ENCODE peak calls at places on chromosomes 12 and 14, in nine cellular contexts. One of them, this sample, is unnamed.
A peak's percentile ranks its signal among the peaks of the same experiment; 100 is the strongest.

GRCh38 chr12:113727651-113728061 is 238.5 kb downstream of the RBM19 start:
- DNase-seq in AG10803: peak; percentile 74
- DNase-seq in heart right ventricle: no peak
- DNase-seq in GM23338: no peak
- DNase-seq in A549: peak; percentile 71
- DNase-seq in mammary epithelial cell: peak; percentile 22
- DNase-seq in astrocyte of the spinal cord: no peak
- DNase-seq in CD8-positive, alpha-beta T cell: no peak
- DNase-seq in lung: no peak
- DNase-seq in this sample: no peak

GRCh38 chr12:41188058-41188840 is at the start of gene PDZRN4:
- DNase-seq in lung: no peak
- DNase-seq in mammary epithelial cell: peak; percentile 3
- DNase-seq in astrocyte of the spinal cord: no peak
- DNase-seq in AG10803: no peak
- DNase-seq in A549: no peak
- DNase-seq in GM23338: peak; percentile 71
- DNase-seq in heart right ventricle: no peak
- DNase-seq in CD8-positive, alpha-beta T cell: no peak
- DNase-seq in this sample: peak; percentile 69

GRCh38 chr14:39264558-39264957 is 30.8 kb downstream of the MIA2 start:
- DNase-seq in lung: no peak
- DNase-seq in mammary epithelial cell: no peak
- DNase-seq in GM23338: no peak
- DNase-seq in astrocyte of the spinal cord: no peak
- DNase-seq in A549: no peak
- DNase-seq in heart right ventricle: no peak
- DNase-seq in CD8-positive, alpha-beta T cell: no peak
- DNase-seq in AG10803: no peak
- DNase-seq in this sample: no peak

GRCh38 chr12:14885718-14886201 is at the start of gene MGP:
- DNase-seq in lung: peak; percentile 38
- DNase-seq in A549: no peak
- DNase-seq in CD8-positive, alpha-beta T cell: no peak
- DNase-seq in mammary epithelial cell: peak; percentile 43
- DNase-seq in AG10803: peak; percentile 24
- DNase-seq in GM23338: no peak
- DNase-seq in heart right ventricle: peak; percentile 71
- DNase-seq in astrocyte of the spinal cord: peak; percentile 63
- DNase-seq in this sample: peak; percentile 90

GRCh38 chr12:114476159-114476558 is 70.2 kb upstream of the TBX5 start:
- DNase-seq in A549: no peak
- DNase-seq in GM23338: peak; percentile 62
- DNase-seq in heart right ventricle: no peak
- DNase-seq in AG10803: peak; percentile 60
- DNase-seq in CD8-positive, alpha-beta T cell: no peak
- DNase-seq in astrocyte of the spinal cord: peak; percentile 9
- DNase-seq in mammary epithelial cell: peak; percentile 1
- DNase-seq in lung: no peak
- DNase-seq in this sample: no peak

GRCh38 chr14:95291859-95292542 is 27.7 kb downstream of the CLMN start:
- DNase-seq in lung: no peak
- DNase-seq in mammary epithelial cell: peak; percentile 75
- DNase-seq in AG10803: peak; percentile 30
- DNase-seq in CD8-positive, alpha-beta T cell: no peak
- DNase-seq in astrocyte of the spinal cord: peak; percentile 73
- DNase-seq in A549: no peak
- DNase-seq in GM23338: no peak
- DNase-seq in heart right ventricle: peak; percentile 88
- DNase-seq in this sample: peak; percentile 75

GRCh38 chr14:96078687-96079016 is 39.5 kb downstream of the C14orf132 start:
- DNase-seq in AG10803: no peak
- DNase-seq in astrocyte of the spinal cord: no peak
- DNase-seq in mammary epithelial cell: no peak
- DNase-seq in A549: no peak
- DNase-seq in lung: no peak
- DNase-seq in heart right ventricle: no peak
- DNase-seq in GM23338: no peak
- DNase-seq in CD8-positive, alpha-beta T cell: no peak
- DNase-seq in this sample: no peak

GRCh38 chr12:1594045-1594294 is 411 bp downstream of the FBXL14 start:
- DNase-seq in GM23338: peak; percentile 75
- DNase-seq in CD8-positive, alpha-beta T cell: no peak
- DNase-seq in lung: no peak
- DNase-seq in heart right ventricle: peak; percentile 71
- DNase-seq in mammary epithelial cell: peak; percentile 66
- DNase-seq in AG10803: peak; percentile 67
- DNase-seq in A549: peak; percentile 28
- DNase-seq in astrocyte of the spinal cord: peak; percentile 65
- DNase-seq in this sample: no peak

GRCh38 chr12:2256915-2257314 is 204.1 kb downstream of the CACNA1C start:
- DNase-seq in astrocyte of the spinal cord: peak; percentile 50
- DNase-seq in mammary epithelial cell: no peak
- DNase-seq in CD8-positive, alpha-beta T cell: no peak
- DNase-seq in lung: no peak
- DNase-seq in GM23338: no peak
- DNase-seq in heart right ventricle: no peak
- DNase-seq in AG10803: peak; percentile 39
- DNase-seq in A549: no peak
- DNase-seq in this sample: no peak

GRCh38 chr12:3771853-3772252 is 18.9 kb upstream of the CRACR2A start:
- DNase-seq in GM23338: no peak
- DNase-seq in astrocyte of the spinal cord: no peak
- DNase-seq in A549: no peak
- DNase-seq in AG10803: no peak
- DNase-seq in heart right ventricle: peak; percentile 49
- DNase-seq in lung: no peak
- DNase-seq in CD8-positive, alpha-beta T cell: no peak
- DNase-seq in mammary epithelial cell: no peak
- DNase-seq in this sample: no peak

GRCh38 chr14:54632452-54632851 is 65.5 kb downstream of the SAMD4A start:
- DNase-seq in GM23338: no peak
- DNase-seq in A549: no peak
- DNase-seq in CD8-positive, alpha-beta T cell: no peak
- DNase-seq in lung: no peak
- DNase-seq in heart right ventricle: no peak
- DNase-seq in mammary epithelial cell: no peak
- DNase-seq in AG10803: no peak
- DNase-seq in astrocyte of the spinal cord: no peak
- DNase-seq in this sample: no peak

GRCh38 chr12:110185626-110186025 is 61.5 kb downstream of the IFT81 start:
- DNase-seq in lung: no peak
- DNase-seq in astrocyte of the spinal cord: no peak
- DNase-seq in GM23338: no peak
- DNase-seq in A549: no peak
- DNase-seq in mammary epithelial cell: no peak
- DNase-seq in heart right ventricle: no peak
- DNase-seq in CD8-positive, alpha-beta T cell: no peak
- DNase-seq in AG10803: no peak
- DNase-seq in this sample: no peak

DNA sequence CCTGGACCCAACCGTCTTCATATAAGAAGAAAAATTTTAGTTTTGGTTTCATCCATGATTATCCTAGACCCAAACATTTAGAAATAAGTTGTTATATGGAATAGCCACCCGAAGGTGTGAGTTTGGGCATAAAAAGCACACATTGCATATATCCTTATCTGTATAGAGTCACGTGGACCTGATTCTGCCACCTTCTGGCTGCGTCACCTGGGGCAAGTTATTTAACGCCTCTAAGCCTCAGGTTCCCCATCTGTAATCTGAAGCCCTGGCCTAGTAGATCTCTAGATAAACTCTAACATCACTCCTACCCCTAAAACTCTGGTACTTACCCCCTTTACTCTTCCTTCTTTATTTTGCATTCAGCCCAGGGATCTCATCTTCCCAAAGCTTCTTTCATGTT is 14.3 kb upstream of the KRT5 start:
- DNase-seq in GM23338: peak; percentile 32
- DNase-seq in A549: no peak
- DNase-seq in AG10803: no peak
- DNase-seq in lung: no peak
- DNase-seq in heart right ventricle: no peak
- DNase-seq in mammary epithelial cell: no peak
- DNase-seq in astrocyte of the spinal cord: no peak
- DNase-seq in CD8-positive, alpha-beta T cell: no peak
- DNase-seq in this sample: no peak
- H3K4me3 ChIP-seq in GM23338: no peak overlapping the region
- H3K4me3 ChIP-seq in A549: no peak overlapping the region
- H3K4me3 ChIP-seq in AG10803: no peak overlapping the region
- H3K4me3 ChIP-seq in lung: no peak overlapping the region
- H3K4me3 ChIP-seq in heart right ventricle: no peak overlapping the region
- H3K4me3 ChIP-seq in mammary epithelial cell: no peak overlapping the region
- H3K4me3 ChIP-seq in astrocyte of the spinal cord: no peak overlapping the region
- H3K4me3 ChIP-seq in CD8-positive, alpha-beta T cell: no peak overlapping the region
- H3K4me3 ChIP-seq in this sample: no peak overlapping the region

DNA sequence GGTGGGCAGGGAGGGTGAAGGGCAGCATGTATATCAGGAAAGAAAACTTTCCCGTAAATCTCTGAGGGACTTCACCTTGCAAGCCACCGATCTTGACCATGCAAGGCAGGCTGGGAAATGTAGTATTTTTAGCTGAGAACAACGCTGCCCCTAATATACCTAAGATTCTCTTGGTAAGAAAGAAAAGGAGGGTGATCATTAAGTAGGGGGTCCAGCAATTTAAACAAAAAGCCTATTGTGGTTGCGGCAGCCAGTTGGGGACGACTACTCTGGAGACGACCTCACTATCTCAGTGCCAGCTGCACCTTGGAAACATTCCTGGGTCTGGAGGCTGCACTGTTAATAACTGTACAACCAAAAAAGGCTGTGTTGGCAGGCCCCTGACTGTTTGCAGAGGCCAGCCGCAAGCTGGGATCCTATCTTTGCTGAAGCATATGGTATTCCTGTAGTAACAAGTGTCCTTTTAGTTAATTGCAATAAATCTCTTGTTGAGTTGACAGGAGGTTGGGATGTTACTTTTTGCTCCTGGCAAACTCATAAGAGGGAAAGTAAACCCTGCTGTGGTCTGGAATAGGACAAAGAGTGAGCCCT is 6.4 kb downstream of the APOLD1 start:
- DNase-seq in heart right ventricle: no peak
- DNase-seq in mammary epithelial cell: no peak
- DNase-seq in lung: no peak
- DNase-seq in CD8-positive, alpha-beta T cell: no peak
- DNase-seq in astrocyte of the spinal cord: peak; percentile 62
- DNase-seq in GM23338: peak; percentile 57
- DNase-seq in AG10803: peak; percentile 67
- DNase-seq in A549: no peak
- DNase-seq in this sample: no peak
- H3K4me3 ChIP-seq in heart right ventricle: peak overlapping the region; percentile 9
- H3K4me3 ChIP-seq in mammary epithelial cell: no peak overlapping the region
- H3K4me3 ChIP-seq in lung: no peak overlapping the region
- H3K4me3 ChIP-seq in CD8-positive, alpha-beta T cell: no peak overlapping the region
- H3K4me3 ChIP-seq in astrocyte of the spinal cord: no peak overlapping the region
- H3K4me3 ChIP-seq in GM23338: no peak overlapping the region
- H3K4me3 ChIP-seq in AG10803: no peak overlapping the region
- H3K4me3 ChIP-seq in A549: no peak overlapping the region
- H3K4me3 ChIP-seq in this sample: peak overlapping the region; percentile 46

GRCh38 chr14:45198551-45198950 is 54.5 kb downstream of the MIS18BP1 start:
- DNase-seq in mammary epithelial cell: peak; percentile 77
- DNase-seq in CD8-positive, alpha-beta T cell: no peak
- DNase-seq in GM23338: no peak
- DNase-seq in AG10803: peak; percentile 35
- DNase-seq in heart right ventricle: no peak
- DNase-seq in lung: no peak
- DNase-seq in astrocyte of the spinal cord: peak; percentile 86
- DNase-seq in A549: no peak
- DNase-seq in this sample: no peak

GRCh38 chr14:45204241-45204640 is 48.8 kb downstream of the MIS18BP1 start:
- DNase-seq in A549: no peak
- DNase-seq in GM23338: no peak
- DNase-seq in CD8-positive, alpha-beta T cell: no peak
- DNase-seq in AG10803: no peak
- DNase-seq in lung: no peak
- DNase-seq in astrocyte of the spinal cord: no peak
- DNase-seq in heart right ventricle: no peak
- DNase-seq in mammary epithelial cell: no peak
- DNase-seq in this sample: no peak

GRCh38 chr14:45199246-45199645 is 53.8 kb downstream of the MIS18BP1 start:
- DNase-seq in mammary epithelial cell: peak; percentile 38
- DNase-seq in heart right ventricle: no peak
- DNase-seq in AG10803: peak; percentile 38
- DNase-seq in A549: no peak
- DNase-seq in astrocyte of the spinal cord: peak; percentile 77
- DNase-seq in lung: no peak
- DNase-seq in GM23338: no peak
- DNase-seq in CD8-positive, alpha-beta T cell: no peak
- DNase-seq in this sample: no peak

DNA sequence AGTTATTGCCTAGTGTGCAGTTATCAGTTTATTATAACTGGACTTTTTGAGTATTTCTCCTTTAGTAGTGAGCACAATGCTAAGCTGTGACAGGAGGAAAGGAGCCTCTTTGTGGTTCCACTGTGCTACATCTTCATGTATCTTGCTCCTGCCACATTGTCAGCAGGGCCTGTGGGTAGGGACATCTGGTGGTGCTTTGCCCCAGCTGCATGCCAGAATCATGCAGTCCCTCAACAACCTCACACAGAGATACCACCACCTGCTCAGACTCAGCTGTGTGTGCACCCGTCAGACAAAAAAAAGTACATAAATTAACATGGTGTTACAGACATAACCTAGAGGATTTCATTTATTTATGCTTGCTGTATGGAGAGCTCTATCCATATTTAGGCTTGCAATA is 51.1 kb downstream of the MIS18BP1 start:
- DNase-seq in CD8-positive, alpha-beta T cell: no peak
- DNase-seq in lung: no peak
- DNase-seq in A549: no peak
- DNase-seq in AG10803: peak; percentile 13
- DNase-seq in astrocyte of the spinal cord: peak; percentile 16
- DNase-seq in mammary epithelial cell: no peak
- DNase-seq in GM23338: peak; percentile 43
- DNase-seq in heart right ventricle: no peak
- DNase-seq in this sample: no peak
- H3K4me3 ChIP-seq in CD8-positive, alpha-beta T cell: no peak overlapping the region
- H3K4me3 ChIP-seq in lung: no peak overlapping the region
- H3K4me3 ChIP-seq in A549: no peak overlapping the region
- H3K4me3 ChIP-seq in AG10803: no peak overlapping the region
- H3K4me3 ChIP-seq in astrocyte of the spinal cord: no peak overlapping the region
- H3K4me3 ChIP-seq in mammary epithelial cell: no peak overlapping the region
- H3K4me3 ChIP-seq in GM23338: no peak overlapping the region
- H3K4me3 ChIP-seq in heart right ventricle: no peak overlapping the region
- H3K4me3 ChIP-seq in this sample: no peak overlapping the region

DNA sequence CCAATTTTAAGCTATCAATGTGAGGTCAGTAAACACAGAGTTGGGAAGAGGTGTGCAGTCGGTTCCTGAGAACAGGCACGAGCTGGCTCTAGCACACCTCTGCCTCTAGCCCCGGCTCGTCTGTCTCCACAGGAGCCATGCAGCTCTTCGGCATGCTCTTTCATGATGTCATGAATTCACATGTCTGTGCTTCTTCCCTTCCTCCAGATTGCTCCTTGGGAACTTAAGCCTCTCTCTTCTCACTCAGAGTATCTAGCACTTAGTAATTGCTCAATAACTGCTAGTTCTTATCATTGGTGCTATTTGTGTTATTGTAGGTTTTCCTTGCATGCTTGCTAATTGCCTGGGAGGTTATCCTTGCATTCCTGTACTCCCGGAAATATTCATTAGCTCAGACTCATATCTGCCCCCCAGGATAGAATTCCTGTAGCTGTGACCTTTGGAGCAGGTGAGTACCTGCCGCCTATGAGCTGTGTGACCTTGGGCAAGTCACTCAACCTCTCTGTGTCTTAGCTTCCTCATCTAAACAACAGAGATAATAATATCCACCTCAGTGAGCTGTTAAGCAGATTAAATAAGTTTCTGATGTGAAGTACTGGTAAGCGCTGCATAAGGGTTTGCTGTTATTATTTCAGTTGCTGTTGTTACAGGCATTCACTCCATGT is 19.5 kb downstream of the FAM181A start:
- DNase-seq in mammary epithelial cell: peak; percentile 78
- DNase-seq in astrocyte of the spinal cord: no peak
- DNase-seq in GM23338: no peak
- DNase-seq in lung: no peak
- DNase-seq in CD8-positive, alpha-beta T cell: no peak
- DNase-seq in heart right ventricle: no peak
- DNase-seq in AG10803: no peak
- DNase-seq in A549: no peak
- DNase-seq in this sample: no peak
- H3K4me3 ChIP-seq in mammary epithelial cell: no peak overlapping the region
- H3K4me3 ChIP-seq in astrocyte of the spinal cord: no peak overlapping the region
- H3K4me3 ChIP-seq in GM23338: no peak overlapping the region
- H3K4me3 ChIP-seq in lung: no peak overlapping the region
- H3K4me3 ChIP-seq in CD8-positive, alpha-beta T cell: no peak overlapping the region
- H3K4me3 ChIP-seq in heart right ventricle: no peak overlapping the region
- H3K4me3 ChIP-seq in AG10803: no peak overlapping the region
- H3K4me3 ChIP-seq in A549: no peak overlapping the region
- H3K4me3 ChIP-seq in this sample: no peak overlapping the region